ENCODE peak calls at places on chromosomes 3 and 15, in six cellular contexts. T is adrenal gland; C is right cardiac atrium; U is upper lobe of right lung; A is hepatocyte; W is effector memory CD4-positive, alpha-beta T cell. B is an unnamed sample.

GRCh38 chr3:134336587-134336986 is 37.7 kb downstream of the AMOTL2 start:
- DNase-seq in C (no peak), W (no peak), U (no peak), A (peak; percentile 62), T (no peak), B (no peak)

GRCh38 chr15:71088155-71088554 is 27.1 kb upstream of the THSD4 start:
- DNase-seq in T (no peak), W (no peak), U (no peak), A (no peak), C (no peak), B (no peak)

GRCh38 chr3:20197775-20198174 is 11.8 kb upstream of the SGO1 start:
- DNase-seq in A (peak; percentile 71), W (no peak), C (no peak), T (no peak), U (no peak), B (no peak)

GRCh38 chr3:119763466-119763865 is 18.4 kb upstream of the NR1I2 start:
- DNase-seq in U (no peak), C (no peak), A (no peak), T (no peak), W (no peak), B (no peak)

GRCh38 chr3:12507871-12508281 is 23.6 kb downstream of the TSEN2 start:
- DNase-seq in W (no peak), C (no peak), U (no peak), A (peak; percentile 13), T (peak; percentile 44), B (no peak)

GRCh38 chr3:45807645-45808540 is 11.6 kb upstream of the SLC6A20 start:
- DNase-seq in U (no peak), A (no peak), C (no peak), W (no peak), T (no peak), B (no peak)

GRCh38 chr3:184690236-184690883 is 21.5 kb downstream of the MAGEF1 start:
- DNase-seq in C (peak; percentile 49), U (no peak), A (no peak), T (no peak), W (no peak), B (no peak)

GRCh38 chr15:92958105-92958504 is 58.0 kb downstream of the CHD2 start:
- DNase-seq in A (no peak), U (no peak), W (peak; percentile 25), T (no peak), C (no peak), B (peak; percentile 52)

GRCh38 chr3:112856537-112856936 is 9.9 kb upstream of the CD200R1L start:
- DNase-seq in C (no peak), A (no peak), T (no peak), W (no peak), U (no peak), B (no peak)

GRCh38 chr15:58257776-58258325 is 119.7 kb downstream of the AQP9 start:
- DNase-seq in C (no peak), T (no peak), U (no peak), W (no peak), A (no peak), B (no peak)

GRCh38 chr3:66236281-66236680 is 15.5 kb downstream of the SLC25A26 start:
- DNase-seq in W (no peak), A (peak; percentile 15), T (no peak), C (no peak), U (no peak), B (no peak)

DNA sequence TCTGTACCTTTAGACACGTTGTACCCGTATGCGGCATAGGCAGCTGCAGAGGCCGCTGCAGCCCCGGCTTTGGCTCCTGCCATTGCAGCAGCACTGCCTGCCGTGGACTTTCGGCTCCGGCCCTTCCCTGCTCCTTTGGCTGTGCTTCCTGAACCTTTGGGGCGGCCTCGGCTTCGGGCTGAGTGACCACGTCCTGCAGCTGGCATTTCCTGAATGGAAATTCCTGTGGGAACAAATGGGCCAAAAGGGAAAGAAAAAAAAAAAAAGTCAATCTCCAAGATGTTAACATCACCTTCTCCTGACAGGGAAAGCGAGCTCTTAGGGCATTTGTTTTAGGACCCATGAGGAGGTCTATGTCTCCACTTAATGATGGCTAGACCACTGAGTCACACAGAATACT is 29.6 kb downstream of the CHAC1 start:
- DNase-seq in T (peak; percentile 21), C (peak; percentile 74), U (no peak), W (no peak), A (no peak), B (no peak)
- H3K27ac ChIP-seq in T (no peak overlapping the region), C (no peak overlapping the region), U (no peak overlapping the region), W (no peak overlapping the region), A (no peak overlapping the region), B (no peak overlapping the region)

DNA sequence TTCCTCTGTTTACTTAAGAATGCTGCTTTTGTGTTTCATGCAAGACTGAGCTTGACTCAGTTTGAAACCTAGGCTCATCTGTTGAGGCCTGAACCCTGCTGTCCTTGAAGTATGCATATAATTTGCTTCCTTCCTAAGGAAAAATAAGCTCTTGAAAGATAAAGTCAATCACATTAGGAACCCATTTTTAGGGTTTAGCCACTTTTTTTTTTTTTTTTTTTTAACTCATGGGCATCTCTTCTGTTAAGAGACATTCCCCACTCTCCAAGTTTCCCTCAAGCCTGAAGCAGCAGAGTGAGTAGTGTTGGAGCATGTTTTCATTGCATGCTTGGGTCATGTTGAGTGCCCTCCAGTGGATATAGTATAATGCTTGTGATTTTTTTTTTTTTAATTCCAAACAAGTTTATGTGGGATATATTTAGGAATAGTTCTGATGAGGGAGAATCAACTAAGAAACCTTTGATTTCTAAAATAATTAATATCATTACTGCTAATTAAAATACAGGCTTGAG is 3.6 kb downstream of the CTNNB1 start:
- DNase-seq in U (no peak), C (no peak), T (peak; percentile 25), W (no peak), A (peak; percentile 53), B (no peak)
- H3K27ac ChIP-seq in U (no peak overlapping the region), C (no peak overlapping the region), T (no peak overlapping the region), W (no peak overlapping the region), A (peak overlapping the region; percentile 100), B (peak overlapping the region; percentile 3)

DNA sequence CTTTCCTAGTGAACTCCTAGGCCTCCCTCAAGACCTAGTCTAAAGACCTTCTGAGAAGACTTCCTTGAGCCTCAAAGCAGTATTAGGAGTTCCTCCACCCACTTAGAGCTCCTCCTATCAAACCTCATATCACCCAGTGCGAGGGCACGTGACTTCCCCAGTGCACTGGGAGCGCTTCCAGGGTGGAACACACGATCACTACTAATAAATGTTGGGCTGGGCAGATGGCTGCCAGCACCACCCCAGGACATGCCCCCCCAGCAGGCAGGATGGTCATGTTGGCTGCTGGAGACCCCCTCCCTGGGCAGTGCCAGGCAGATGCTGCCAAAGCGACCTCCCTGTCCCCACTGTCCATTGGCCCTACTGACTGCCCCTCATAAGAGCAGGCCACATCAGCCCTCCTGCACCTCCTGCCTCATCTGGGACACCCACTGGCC is 8.5 kb upstream of the PLXND1 start:
- DNase-seq in U (peak; percentile 77), A (no peak), T (peak; percentile 71), W (no peak), C (peak; percentile 89), B (no peak)
- H3K27ac ChIP-seq in U (peak overlapping the region; percentile 78), A (no peak overlapping the region), T (peak overlapping the region; percentile 2), W (no peak overlapping the region), C (peak overlapping the region; percentile 66), B (no peak overlapping the region)

DNA sequence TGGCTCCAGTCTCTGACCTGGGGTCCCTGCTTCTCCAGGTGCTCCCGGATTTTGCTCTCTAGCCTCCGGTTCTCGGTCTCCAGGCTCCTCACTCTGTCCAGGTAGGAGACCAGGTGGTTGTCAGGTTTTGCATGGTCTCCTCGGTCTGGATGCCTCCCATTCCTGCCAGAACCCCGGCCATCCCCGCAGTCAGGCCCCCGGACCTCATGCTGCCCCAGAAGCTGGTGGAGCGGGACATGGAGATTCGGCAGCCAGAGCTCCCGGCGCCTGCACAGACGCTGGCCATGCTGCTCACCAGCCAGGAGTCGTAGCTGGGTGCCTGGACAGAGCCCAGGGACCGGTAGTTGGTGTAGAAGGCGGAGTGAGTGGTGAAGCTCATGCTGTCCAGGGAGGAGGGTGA is 3.6 kb upstream of the CCNL1 start:
- DNase-seq in A (no peak), T (no peak), U (no peak), C (no peak), W (no peak), B (no peak)
- H3K27ac ChIP-seq in A (no peak overlapping the region), T (no peak overlapping the region), U (no peak overlapping the region), C (no peak overlapping the region), W (no peak overlapping the region), B (no peak overlapping the region)

DNA sequence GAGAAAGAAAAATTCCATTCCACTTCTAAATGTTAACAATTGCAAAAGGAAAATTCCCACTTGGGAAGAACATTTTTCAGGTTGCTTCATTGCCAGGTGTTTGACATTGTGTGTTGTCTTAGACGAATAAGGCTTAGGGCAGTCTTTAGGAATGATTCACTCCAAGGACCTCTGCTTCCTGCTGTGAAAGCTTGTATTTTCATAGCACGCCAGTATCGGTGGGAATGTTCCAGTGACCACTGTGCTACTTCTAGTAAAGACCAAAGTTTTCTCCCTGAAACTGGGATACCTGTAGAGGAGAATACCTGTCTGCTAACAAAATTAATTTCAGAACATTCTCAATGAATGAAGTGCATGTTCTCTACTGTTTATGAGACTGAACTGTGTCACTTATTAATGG is 64.1 kb downstream of the CDIN1 start:
- DNase-seq in T (no peak), A (no peak), U (no peak), C (no peak), W (no peak), B (no peak)
- H3K27ac ChIP-seq in T (no peak overlapping the region), A (no peak overlapping the region), U (no peak overlapping the region), C (no peak overlapping the region), W (no peak overlapping the region), B (no peak overlapping the region)

GRCh38 chr15:78907577-78907976 is 34.9 kb downstream of the MORF4L1 start:
- DNase-seq in U (no peak), C (no peak), T (no peak), A (no peak), W (no peak), B (no peak)

GRCh38 chr15:78909160-78909695 is 35.6 kb downstream of the CTSH start:
- DNase-seq in T (no peak), C (no peak), W (no peak), A (no peak), U (no peak), B (no peak)

GRCh38 chr15:78913012-78913411 is 31.8 kb downstream of the CTSH start:
- DNase-seq in A (no peak), C (no peak), U (no peak), W (no peak), T (no peak), B (no peak)

GRCh38 chr15:78909791-78910228 is 35.0 kb downstream of the CTSH start:
- DNase-seq in A (peak; percentile 77), T (peak; percentile 54), C (no peak), W (no peak), U (no peak), B (no peak)

DNA sequence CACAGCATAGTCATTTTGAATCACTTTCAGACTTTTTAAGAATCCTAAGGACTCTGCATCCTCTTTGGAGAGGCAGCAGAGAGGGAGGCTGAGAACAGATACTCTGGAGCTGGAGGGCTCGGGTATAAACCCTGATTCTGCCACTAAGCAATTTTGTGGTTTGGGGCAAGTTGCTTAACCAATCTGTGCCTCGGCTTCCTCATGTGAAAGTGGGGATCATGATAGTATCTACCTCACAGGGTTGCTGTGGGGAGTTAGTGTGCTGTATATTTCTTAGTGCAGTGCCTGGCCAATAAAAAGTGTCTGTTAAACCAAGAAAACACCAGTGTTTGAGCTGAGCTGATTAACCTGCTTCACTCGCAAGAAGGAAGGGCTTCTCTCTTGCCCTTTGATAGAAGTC is 34.0 kb downstream of the CTSH start:
- DNase-seq in A (no peak), W (no peak), U (no peak), C (no peak), T (no peak), B (no peak)
- H3K27ac ChIP-seq in A (no peak overlapping the region), W (no peak overlapping the region), U (no peak overlapping the region), C (no peak overlapping the region), T (no peak overlapping the region), B (peak overlapping the region; percentile 8)

B was measured in CD4-positive, CD25-positive, alpha-beta regulatory T cell.